ENCODE peak calls at places on chromosomes 6 and 20, in eight cellular contexts. F, C, P, Q, Z, J, L and V are unnamed samples.

GRCh38 chr20:54468082-54468481 is 7.3 kb upstream of the DOK5 start:
- DNase-seq in F (no peak), C (no peak), P (no peak), Q (no peak), Z (no peak), J (no peak), L (no peak), V (no peak)

GRCh38 chr6:134420638-134421181 is 102.8 kb upstream of the SGK1 start:
- DNase-seq in F (no peak), C (no peak), P (no peak), Q (no peak), Z (peak), J (no peak), L (no peak), V (no peak)

GRCh38 chr20:44776977-44777376 is 31.3 kb downstream of the KCNK15 start:
- DNase-seq in F (no peak), C (no peak), P (peak), Q (no peak), Z (peak), J (peak), L (no peak), V (no peak)

GRCh38 chr6:68273297-68273696 is 361.8 kb upstream of the ADGRB3 start:
- DNase-seq in F (no peak), C (no peak), P (no peak), Q (no peak), Z (no peak), J (no peak), L (no peak), V (no peak)

GRCh38 chr6:28838634-28839442 is 84.9 kb downstream of the TRIM27 start:
- DNase-seq in F (peak), C (peak), P (peak), Q (peak), Z (peak), J (peak), L (peak), V (peak)

GRCh38 chr20:34883809-34884208 is 7.4 kb downstream of the ACSS2 start:
- DNase-seq in F (no peak), C (no peak), P (no peak), Q (no peak), Z (no peak), J (no peak), L (no peak), V (no peak)

GRCh38 chr6:150978631-150979030 is 113.1 kb downstream of the MTHFD1L start:
- DNase-seq in F (no peak), C (no peak), P (no peak), Q (no peak), Z (no peak), J (no peak), L (no peak), V (no peak)

GRCh38 chr6:108250240-108250866 is 10.5 kb downstream of the SNX3 start:
- DNase-seq in F (no peak), C (no peak), P (peak), Q (no peak), Z (peak), J (no peak), L (no peak), V (no peak)

GRCh38 chr20:48154040-48154439 is 368.8 kb upstream of the SULF2 start:
- DNase-seq in F (no peak), C (no peak), P (no peak), Q (no peak), Z (no peak), J (no peak), L (no peak), V (no peak)

GRCh38 chr6:154806804-154807203 is 73.6 kb downstream of the SCAF8 start:
- DNase-seq in F (no peak), C (no peak), P (no peak), Q (no peak), Z (no peak), J (no peak), L (no peak), V (no peak)

GRCh38 chr20:3315110-3315509 is 76.1 kb upstream of the SLC4A11 start:
- DNase-seq in F (no peak), C (peak), P (no peak), Q (no peak), Z (no peak), J (no peak), L (no peak), V (no peak)

GRCh38 chr6:37624606-37625574 is 72.8 kb downstream of the MDGA1 start:
- DNase-seq in F (peak), C (peak), P (peak), Q (peak), Z (no peak), J (no peak), L (peak), V (no peak)

GRCh38 chr6:67467341-67467740 is 1167.7 kb upstream of the ADGRB3 start:
- DNase-seq in F (no peak), C (no peak), P (no peak), Q (no peak), Z (no peak), J (no peak), L (no peak), V (no peak)

GRCh38 chr6:170095273-170095976 is 195.5 kb downstream of the DLL1 start:
- DNase-seq in F (no peak), C (peak), P (no peak), Q (peak), Z (no peak), J (no peak), L (peak), V (peak)

GRCh38 chr20:44001667-44002596 is 87.3 kb downstream of the TOX2 start:
- DNase-seq in F (peak), C (peak), P (no peak), Q (no peak), Z (no peak), J (no peak), L (no peak), V (no peak)

GRCh38 chr6:107784669-107785068 is 39.4 kb downstream of the SCML4 start:
- DNase-seq in F (no peak), C (no peak), P (no peak), Q (no peak), Z (no peak), J (no peak), L (no peak), V (no peak)

GRCh38 chr20:51419236-51419635 is 123.3 kb downstream of the NFATC2 start:
- DNase-seq in F (no peak), C (no peak), P (peak), Q (no peak), Z (no peak), J (no peak), L (no peak), V (no peak)

DNA sequence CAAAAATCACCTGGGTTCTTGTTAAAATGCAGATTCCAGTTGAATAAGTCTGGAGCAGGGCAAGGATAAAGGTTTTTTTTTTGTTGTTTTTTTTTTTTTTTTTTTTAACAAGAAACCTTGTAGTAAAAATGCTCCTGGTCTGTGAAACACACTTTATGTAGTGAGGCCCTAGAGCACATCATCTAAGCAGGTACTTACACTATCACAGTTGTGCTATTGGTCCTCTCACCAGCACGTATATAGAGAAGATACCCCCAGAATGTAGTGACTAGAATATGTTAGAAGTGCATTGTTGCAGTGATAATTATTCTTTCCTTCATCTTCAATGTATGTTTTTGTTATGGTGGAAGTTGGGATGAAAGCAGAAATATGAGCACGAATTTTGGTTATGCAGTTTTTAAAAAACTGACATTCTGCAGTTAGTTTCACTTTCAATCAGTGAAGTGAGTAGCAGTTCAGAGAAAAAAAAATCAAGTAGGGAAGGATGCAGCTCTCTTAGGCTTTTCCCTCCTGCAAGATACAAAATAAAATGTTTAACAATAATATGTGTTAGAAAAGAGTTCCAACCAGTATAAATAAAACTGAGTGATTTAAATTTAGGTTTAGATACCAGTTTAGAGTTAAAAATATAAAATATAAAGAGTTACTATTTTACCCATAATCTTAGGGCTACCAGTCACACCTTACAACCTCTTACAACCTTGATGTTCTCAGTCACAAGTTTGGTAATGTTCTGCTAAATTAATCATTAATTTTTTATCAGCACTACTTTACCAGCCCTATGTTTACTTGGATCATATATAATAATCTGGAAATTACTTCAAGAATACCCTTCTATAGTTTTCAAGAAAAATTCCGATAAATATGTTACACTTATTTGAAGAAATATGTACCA is 9.2 kb upstream of the DEFB113 start:
- DNase-seq in F (no peak), C (no peak), P (no peak), Q (no peak), Z (no peak), J (no peak), L (no peak), V (no peak)
- H3K4me3 ChIP-seq in F (no peak), C (no peak), P (no peak), Q (no peak), Z (no peak), J (no peak), L (peak), V (no peak)

GRCh38 chr6:25980935-25981334 is 18.3 kb downstream of the TRIM38 start:
- DNase-seq in F (no peak), C (no peak), P (no peak), Q (no peak), Z (no peak), J (no peak), L (no peak), V (no peak)
- TF ChIP-seq POLR2A in F (no peak), C (no peak), P (no peak), Q (no peak), Z (no peak), J (no peak), L (no peak), V (no peak)

GRCh38 chr20:63378626-63379025 is 17.5 kb upstream of the CHRNA4 start:
- DNase-seq in F (no peak), C (no peak), P (no peak), Q (no peak), Z (no peak), J (no peak), L (no peak), V (no peak)
- H3K4me3 ChIP-seq in F (no peak), C (no peak), P (no peak), Q (no peak), Z (no peak), J (no peak), L (no peak), V (no peak)

GRCh38 chr20:63829943-63830820 is 882 bp downstream of the ZBTB46 start:
- DNase-seq in F (no peak), C (no peak), P (no peak), Q (no peak), Z (no peak), J (no peak), L (no peak), V (no peak)

GRCh38 chr20:63830821-63831593 is at the start of gene ZBTB46:
- DNase-seq in F (peak), C (no peak), P (peak), Q (peak), Z (no peak), J (no peak), L (no peak), V (no peak)

GRCh38 chr20:63829598-63829942 is 1.5 kb downstream of the ZBTB46 start:
- DNase-seq in F (no peak), C (no peak), P (no peak), Q (no peak), Z (no peak), J (no peak), L (no peak), V (no peak)

GRCh38 chr20:63833776-63834544 is 2.9 kb upstream of the ZBTB46 start:
- DNase-seq in F (no peak), C (no peak), P (no peak), Q (no peak), Z (no peak), J (no peak), L (no peak), V (no peak)

GRCh38 chr20:63831696-63832686 is 927 bp upstream of the ZBTB46 start:
- DNase-seq in F (peak), C (peak), P (peak), Q (peak), Z (no peak), J (peak), L (no peak), V (peak)
- TF ChIP-seq POLR2A in F (peak), C (no peak), P (no peak), Q (no peak), Z (no peak), J (no peak), L (no peak), V (no peak)

GRCh38 chr6:50850860-50851259 is 32.2 kb downstream of the TFAP2B start:
- DNase-seq in F (no peak), C (no peak), P (no peak), Q (no peak), Z (no peak), J (no peak), L (no peak), V (no peak)

GRCh38 chr6:50849016-50849748 is 30.5 kb downstream of the TFAP2B start:
- DNase-seq in F (no peak), C (no peak), P (no peak), Q (no peak), Z (no peak), J (no peak), L (no peak), V (no peak)

GRCh38 chr6:50849781-50850180 is 31.1 kb downstream of the TFAP2B start:
- DNase-seq in F (no peak), C (no peak), P (no peak), Q (no peak), Z (no peak), J (no peak), L (no peak), V (no peak)

GRCh38 chr6:50850223-50850751 is 31.6 kb downstream of the TFAP2B start:
- DNase-seq in F (no peak), C (peak), P (no peak), Q (no peak), Z (no peak), J (no peak), L (no peak), V (no peak)

GRCh38 chr6:50851269-50851847 is 32.7 kb downstream of the TFAP2B start:
- DNase-seq in F (no peak), C (no peak), P (no peak), Q (no peak), Z (no peak), J (no peak), L (no peak), V (no peak)
- H3K4me3 ChIP-seq in F (no peak), C (no peak), P (no peak), Q (no peak), Z (no peak), J (no peak), L (no peak), V (peak)